ENCODE peak calls at places on chromosomes 4 and X, in four cellular contexts. V, T, E and W are unnamed samples.

GRCh38 chr4:35229021-35229420 is 1015.3 kb downstream of the ARAP2 start:
- DNase-seq in V (no peak), T (no peak), E (no peak), W (no peak)

GRCh38 chrX:110066488-110067225 is 63.7 kb downstream of the TMEM164 start:
- DNase-seq in V (no peak), T (no peak), E (no peak), W (no peak)

GRCh38 chr4:21949073-21949457 is 493 bp upstream of the KCNIP4 start:
- DNase-seq in V (no peak), T (no peak), E (peak), W (no peak)

GRCh38 chr4:76689079-76689817 is 208.7 kb downstream of the SOWAHB start:
- DNase-seq in V (no peak), T (no peak), E (peak), W (no peak)

GRCh38 chr4:3530051-3530450 is 2.2 kb downstream of the LRPAP1 start:
- DNase-seq in V (no peak), T (no peak), E (no peak), W (no peak)

GRCh38 chr4:76305033-76305687 is 1.4 kb upstream of the STBD1 start:
- DNase-seq in V (no peak), T (no peak), E (peak), W (no peak)

GRCh38 chr4:145285928-145286327 is 105.5 kb upstream of the OTUD4 start:
- DNase-seq in V (no peak), T (no peak), E (no peak), W (no peak)

GRCh38 chrX:68018248-68019203 is 414.8 kb downstream of the OPHN1 start:
- DNase-seq in V (no peak), T (no peak), E (no peak), W (no peak)

GRCh38 chrX:7266261-7266660 is 118.3 kb upstream of the PUDP start:
- DNase-seq in V (no peak), T (no peak), E (no peak), W (no peak)

GRCh38 chr4:118322831-118323502 is 29.8 kb downstream of the PRSS12 start:
- DNase-seq in V (no peak), T (no peak), E (no peak), W (no peak)

GRCh38 chr4:4735870-4736269 is 123.6 kb upstream of the MSX1 start:
- DNase-seq in V (no peak), T (no peak), E (no peak), W (no peak)

GRCh38 chr4:92299152-92299551 is 4.6 kb upstream of the GRID2 start:
- DNase-seq in V (no peak), T (no peak), E (no peak), W (no peak)

GRCh38 chr4:37762294-37763163 is 64.0 kb upstream of the PGM2 start:
- DNase-seq in V (no peak), T (no peak), E (no peak), W (no peak)

GRCh38 chr4:158811704-158812103 is 42.9 kb downstream of the FNIP2 start:
- DNase-seq in V (no peak), T (no peak), E (no peak), W (no peak)

GRCh38 chr4:3250438-3250955 is 1.5 kb downstream of the MSANTD1 start:
- DNase-seq in V (no peak), T (no peak), E (no peak), W (no peak)

GRCh38 chrX:119622356-119623232 is 16.4 kb upstream of the NKRF start:
- DNase-seq in V (no peak), T (no peak), E (no peak), W (no peak)

GRCh38 chrX:129115935-129116334 is 407.4 kb downstream of the SMARCA1 start:
- DNase-seq in V (no peak), T (no peak), E (no peak), W (no peak)

GRCh38 chrX:132955710-132956109 is 2.7 kb downstream of the HS6ST2 start:
- DNase-seq in V (no peak), T (no peak), E (no peak), W (no peak)

GRCh38 chr4:119679251-119679650 is 50.6 kb upstream of the PDE5A start:
- DNase-seq in V (no peak), T (no peak), E (no peak), W (no peak)

GRCh38 chr4:103018391-103019318 is 850 bp downstream of the SLC9B1 start:
- DNase-seq in V (no peak), T (no peak), E (no peak), W (no peak)

GRCh38 chr4:24273148-24273547 is 311.2 kb downstream of the DHX15 start:
- DNase-seq in V (no peak), T (no peak), E (no peak), W (no peak)

GRCh38 chr4:6343950-6344408 is 74.3 kb downstream of the WFS1 start:
- DNase-seq in V (no peak), T (peak), E (no peak), W (peak)

GRCh38 chr4:163382178-163382869 is 38.6 kb downstream of the NPY5R start:
- DNase-seq in V (no peak), T (no peak), E (no peak), W (no peak)